ENCODE peak calls at places on chromosomes 4 and X, in nine cellular contexts. R, E, V, Q, A, T, S, C and K are unnamed samples.

GRCh38 chr4:78058591-78059523 is 1.7 kb downstream of the FRAS1 start:
- DNase-seq in R (peak; percentile 47), E (peak; percentile 52), V (no peak), Q (peak; percentile 44), A (peak; percentile 55), T (peak; percentile 41), S (no peak), C (peak; percentile 77), K (no peak)

GRCh38 chr4:156945532-156945931 is 26.1 kb downstream of the PDGFC start:
- DNase-seq in R (no peak), E (no peak), V (no peak), Q (no peak), A (no peak), T (no peak), S (no peak), C (no peak), K (no peak)

GRCh38 chrX:53223955-53224859 is 800 bp downstream of the KDM5C start:
- DNase-seq in R (peak; percentile 78), E (peak; percentile 25), V (no peak), Q (no peak), A (peak; percentile 14), T (no peak), S (no peak), C (peak; percentile 33), K (no peak)

GRCh38 chrX:111719426-111720210 is 38.6 kb downstream of the ALG13 start:
- DNase-seq in R (no peak), E (no peak), V (no peak), Q (no peak), A (peak; percentile 31), T (no peak), S (no peak), C (no peak), K (no peak)

GRCh38 chrX:31423575-31424284 is 351.9 kb upstream of the FTHL17 start:
- DNase-seq in R (peak; percentile 20), E (peak; percentile 34), V (peak; percentile 14), Q (no peak), A (peak; percentile 78), T (peak; percentile 23), S (no peak), C (peak; percentile 76), K (no peak)

GRCh38 chr4:188976644-188977115 is 837.4 kb downstream of the TRIML1 start:
- DNase-seq in R (no peak), E (no peak), V (no peak), Q (no peak), A (peak; percentile 28), T (no peak), S (no peak), C (peak; percentile 59), K (no peak)

GRCh38 chr4:23929248-23929647 is 39.4 kb upstream of the PPARGC1A start:
- DNase-seq in R (no peak), E (no peak), V (no peak), Q (no peak), A (no peak), T (no peak), S (no peak), C (no peak), K (no peak)

GRCh38 chr4:1171306-1172227 is 816 bp downstream of the SPON2 start:
- DNase-seq in R (no peak), E (peak; percentile 27), V (no peak), Q (no peak), A (no peak), T (no peak), S (peak; percentile 46), C (peak; percentile 33), K (no peak)

GRCh38 chrX:71111851-71112468 is 583 bp upstream of the IL2RG start:
- DNase-seq in R (no peak), E (no peak), V (no peak), Q (no peak), A (no peak), T (no peak), S (no peak), C (no peak), K (no peak)

DNA sequence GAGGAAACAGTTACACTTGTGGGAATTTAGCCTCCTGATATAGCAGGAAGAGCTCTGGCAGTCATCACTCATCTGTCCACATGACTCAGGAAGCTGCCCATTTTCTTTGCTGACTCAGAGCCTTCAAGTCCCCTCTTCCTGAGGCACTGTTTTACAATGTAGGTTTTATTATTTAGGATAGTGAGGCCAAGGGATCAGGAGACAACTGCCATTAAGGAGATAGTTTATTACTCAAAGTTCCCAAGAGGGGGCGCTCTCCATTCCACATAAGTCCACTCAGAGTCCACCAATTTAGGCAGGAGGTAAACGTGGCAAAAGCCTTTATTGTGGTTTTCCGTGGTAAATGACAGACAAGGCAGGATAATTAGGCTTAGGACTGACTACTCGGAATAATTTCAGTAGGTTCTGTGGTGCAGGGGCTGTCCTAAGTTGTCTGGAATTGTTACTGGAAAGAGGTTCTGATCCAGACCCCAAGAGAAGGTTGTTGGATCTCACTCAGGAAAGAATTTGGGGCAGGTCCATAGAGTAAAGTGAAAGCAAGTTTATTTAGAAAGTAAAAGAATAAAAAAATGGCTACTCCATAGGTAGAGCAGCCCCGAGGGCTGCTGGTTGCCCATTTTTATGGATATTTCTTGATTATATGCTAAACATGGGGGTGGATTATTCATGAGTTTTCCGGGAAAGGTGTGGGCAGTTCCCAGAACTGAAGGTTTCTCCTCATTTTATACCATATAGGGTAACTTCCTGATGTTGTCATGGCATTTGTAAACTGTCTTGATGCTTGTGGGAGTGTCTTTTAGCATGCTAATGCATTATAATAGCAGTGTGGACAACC is 96.0 kb upstream of the RAB40AL start:
- DNase-seq in R (no peak), E (no peak), V (no peak), Q (no peak), A (peak; percentile 14), T (no peak), S (no peak), C (no peak), K (no peak)
- TF ChIP-seq CTCF in R (no peak), E (no peak), V (no peak), Q (peak; percentile 20), A (peak; percentile 22), T (peak; percentile 34), S (no peak), C (peak; percentile 22), K (no peak)

GRCh38 chr4:8771666-8772065 is 100.0 kb downstream of the HMX1 start:
- DNase-seq in R (no peak), E (no peak), V (no peak), Q (no peak), A (no peak), T (peak; percentile 1), S (no peak), C (no peak), K (no peak)
- TF ChIP-seq CTCF in R (no peak), E (no peak), V (no peak), Q (no peak), A (no peak), T (no peak), S (no peak), C (no peak), K (no peak)

GRCh38 chr4:26609398-26609797 is 25.5 kb downstream of the TBC1D19 start:
- DNase-seq in R (no peak), E (no peak), V (no peak), Q (no peak), A (no peak), T (no peak), S (no peak), C (no peak), K (no peak)

GRCh38 chr4:26609868-26610267 is 26.0 kb downstream of the TBC1D19 start:
- DNase-seq in R (no peak), E (no peak), V (no peak), Q (no peak), A (no peak), T (no peak), S (no peak), C (no peak), K (no peak)

GRCh38 chr4:26613242-26613641 is 29.4 kb downstream of the TBC1D19 start:
- DNase-seq in R (no peak), E (no peak), V (no peak), Q (no peak), A (peak; percentile 5), T (no peak), S (no peak), C (no peak), K (no peak)

GRCh38 chr4:26611879-26612278 is 28.0 kb downstream of the TBC1D19 start:
- DNase-seq in R (no peak), E (no peak), V (no peak), Q (no peak), A (no peak), T (no peak), S (no peak), C (no peak), K (no peak)

DNA sequence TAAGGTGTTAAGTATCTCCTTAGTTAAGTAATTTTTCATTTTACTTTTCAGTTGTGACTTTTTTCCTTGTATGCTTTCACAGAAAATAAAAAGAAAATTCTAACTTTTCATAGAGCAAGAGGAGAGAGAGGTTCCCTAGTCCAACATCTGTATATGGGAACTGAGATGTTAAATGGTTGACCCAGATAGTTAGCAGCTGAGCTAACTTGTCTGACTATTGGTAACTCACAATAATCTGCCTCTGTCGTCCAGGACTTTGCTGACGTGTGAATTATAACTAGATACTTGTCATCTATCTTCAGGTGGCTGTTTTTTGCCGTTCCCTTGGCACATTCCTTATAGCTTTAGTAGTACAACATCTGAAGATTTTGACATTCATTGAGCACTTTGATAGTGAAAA is 29.9 kb downstream of the TBC1D19 start:
- DNase-seq in R (no peak), E (no peak), V (no peak), Q (no peak), A (no peak), T (no peak), S (no peak), C (no peak), K (no peak)
- TF ChIP-seq CTCF in R (no peak), E (no peak), V (no peak), Q (no peak), A (no peak), T (no peak), S (no peak), C (no peak), K (no peak)

GRCh38 chr4:143084566-143084965 is 100.2 kb upstream of the USP38 start:
- DNase-seq in R (no peak), E (no peak), V (no peak), Q (no peak), A (no peak), T (no peak), S (no peak), C (no peak), K (no peak)

GRCh38 chr4:143083811-143084472 is 100.8 kb upstream of the USP38 start:
- DNase-seq in R (no peak), E (no peak), V (no peak), Q (no peak), A (peak; percentile 10), T (no peak), S (no peak), C (no peak), K (no peak)

GRCh38 chr4:143082698-143083097 is 102.0 kb upstream of the USP38 start:
- DNase-seq in R (no peak), E (no peak), V (no peak), Q (no peak), A (no peak), T (no peak), S (no peak), C (no peak), K (no peak)

GRCh38 chr4:143085224-143085623 is 99.5 kb upstream of the USP38 start:
- DNase-seq in R (no peak), E (no peak), V (no peak), Q (no peak), A (peak; percentile 18), T (no peak), S (no peak), C (no peak), K (no peak)

DNA sequence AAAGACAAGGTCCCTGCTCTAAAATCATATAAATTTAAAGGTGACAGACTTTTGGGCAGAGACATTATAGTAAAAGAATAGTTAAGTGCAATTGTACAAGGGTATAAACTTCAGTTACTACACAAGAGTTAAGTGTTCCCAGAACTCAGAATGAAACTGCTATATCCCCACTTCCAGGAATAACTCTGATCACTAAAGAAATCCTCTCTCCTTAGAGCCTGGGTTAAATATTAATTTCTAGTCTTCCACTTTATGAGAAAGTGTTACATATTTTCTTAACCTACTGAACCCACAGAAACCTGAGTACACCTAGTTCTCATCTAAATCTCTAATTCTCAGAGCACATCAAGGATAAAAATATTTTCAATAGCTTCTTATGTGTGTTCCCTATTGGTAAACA is 99.1 kb upstream of the USP38 start:
- DNase-seq in R (no peak), E (no peak), V (no peak), Q (no peak), A (no peak), T (no peak), S (no peak), C (no peak), K (no peak)
- TF ChIP-seq CTCF in R (no peak), E (no peak), V (no peak), Q (no peak), A (no peak), T (no peak), S (no peak), C (no peak), K (no peak)